ENCODE peak calls at places on chromosomes 13 and 19, in four cellular contexts. Q, H, N and L are unnamed samples.

GRCh38 chr19:16458391-16459128 is 13.2 kb downstream of the EPS15L1 start:
- DNase-seq in Q (no peak), H (no peak), N (no peak), L (no peak)

GRCh38 chr13:66099825-66100224 is 1130.3 kb downstream of the PCDH9 start:
- DNase-seq in Q (no peak), H (no peak), N (no peak), L (no peak)

GRCh38 chr19:10006335-10006708 is 4.0 kb downstream of the COL5A3 start:
- DNase-seq in Q (peak; percentile 70), H (no peak), N (peak; percentile 25), L (no peak)

GRCh38 chr13:112690242-112690943 is 555 bp downstream of the ATP11A start:
- DNase-seq in Q (peak; percentile 43), H (no peak), N (no peak), L (no peak)

GRCh38 chr19:2476451-2477140 is 669 bp downstream of the GADD45B start:
- DNase-seq in Q (peak; percentile 54), H (no peak), N (no peak), L (no peak)

GRCh38 chr19:45142728-45143115 is 18.1 kb downstream of the NKPD1 start:
- DNase-seq in Q (no peak), H (no peak), N (no peak), L (no peak)

GRCh38 chr13:114043421-114044053 is 69.7 kb upstream of the C13orf46 start:
- DNase-seq in Q (peak; percentile 66), H (no peak), N (peak; percentile 74), L (no peak)

GRCh38 chr13:19864339-19865309 is 1.2 kb upstream of the ZMYM5 start:
- DNase-seq in Q (peak; percentile 76), H (no peak), N (peak; percentile 59), L (peak; percentile 72)

GRCh38 chr19:45779231-45780145 is 2.8 kb downstream of the DMPK start:
- DNase-seq in Q (peak; percentile 76), H (peak; percentile 70), N (peak; percentile 91), L (peak; percentile 81)

GRCh38 chr19:4338441-4339350 is at the start of gene STAP2:
- DNase-seq in Q (no peak), H (no peak), N (peak; percentile 77), L (no peak)

GRCh38 chr19:15769586-15769985 is 17.9 kb upstream of the OR10H5 start:
- DNase-seq in Q (no peak), H (no peak), N (no peak), L (no peak)

GRCh38 chr13:30486230-30487074 is 20.7 kb upstream of the HMGB1 start:
- DNase-seq in Q (no peak), H (no peak), N (peak; percentile 87), L (no peak)

GRCh38 chr13:41780736-41781708 is 179.9 kb downstream of the VWA8 start:
- DNase-seq in Q (peak; percentile 11), H (no peak), N (peak; percentile 37), L (no peak)

GRCh38 chr19:13150919-13151604 is 851 bp downstream of the IER2 start:
- DNase-seq in Q (peak; percentile 53), H (no peak), N (peak; percentile 48), L (peak; percentile 58)

GRCh38 chr13:32179708-32180107 is 135.5 kb downstream of the ZAR1L start:
- DNase-seq in Q (no peak), H (no peak), N (no peak), L (no peak)

GRCh38 chr13:110127986-110128511 is 178.9 kb downstream of the COL4A1 start:
- DNase-seq in Q (no peak), H (no peak), N (no peak), L (no peak)

GRCh38 chr19:10517760-10518443 is 655 bp upstream of the S1PR5 start:
- DNase-seq in Q (peak; percentile 27), H (no peak), N (peak; percentile 27), L (peak; percentile 27)

DNA sequence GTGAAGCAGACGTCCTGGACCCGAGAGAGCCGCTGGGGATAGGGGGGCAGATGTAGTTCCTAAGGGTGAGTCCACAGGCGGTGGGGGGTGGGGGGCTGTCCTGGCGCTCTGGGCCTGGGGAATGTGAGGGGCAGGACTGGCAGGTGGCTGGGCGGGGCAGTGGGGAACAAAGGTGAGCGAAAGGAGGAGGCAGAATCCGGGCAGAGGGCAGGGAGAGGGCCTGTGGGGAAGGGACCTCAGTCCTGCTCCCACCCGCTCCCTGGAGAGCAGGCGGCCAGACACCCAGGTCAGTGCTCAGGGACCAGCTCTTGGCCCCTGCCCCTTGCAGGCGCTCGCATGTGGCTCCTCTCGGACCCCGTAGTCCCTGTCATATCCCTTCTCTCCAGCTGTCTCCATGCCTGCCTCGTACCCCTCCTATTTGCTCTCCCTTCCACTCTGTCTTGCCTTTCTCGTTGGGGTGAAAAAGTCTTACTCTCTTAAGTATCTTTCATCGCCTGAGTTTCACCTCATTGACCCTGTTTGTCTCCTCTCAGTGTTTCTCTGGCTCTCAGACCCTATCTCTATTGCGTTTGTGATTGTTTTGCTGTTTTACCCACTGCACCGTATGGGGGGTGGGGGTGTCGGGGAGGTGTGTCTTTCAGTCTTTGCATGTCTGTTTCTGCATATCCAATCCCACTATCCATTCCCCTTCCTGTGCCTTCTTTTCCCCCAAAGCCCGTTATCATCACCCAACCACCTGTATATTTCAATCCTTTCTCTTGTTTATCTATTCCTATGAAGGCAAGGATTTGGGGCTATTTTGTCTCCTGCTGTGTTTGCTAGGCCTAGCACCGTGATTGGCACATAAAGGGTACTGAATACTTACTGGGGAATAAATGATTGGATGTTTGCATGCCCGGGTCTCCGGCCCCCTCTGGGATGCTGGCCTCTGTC is 5.8 kb downstream of the SPHK2 start:
- DNase-seq in Q (no peak), H (no peak), N (no peak), L (no peak)
- H3K4me3 ChIP-seq in Q (peak overlapping the region; percentile 36), H (peak overlapping the region; percentile 82), N (peak overlapping the region; percentile 65), L (peak overlapping the region; percentile 36)

GRCh38 chr13:91647361-91647970 is 249.0 kb downstream of the GPC5 start:
- DNase-seq in Q (peak; percentile 14), H (no peak), N (no peak), L (no peak)
- TF ChIP-seq CTCF in Q (peak; percentile 24), H (no peak), N (no peak), L (no peak)

DNA sequence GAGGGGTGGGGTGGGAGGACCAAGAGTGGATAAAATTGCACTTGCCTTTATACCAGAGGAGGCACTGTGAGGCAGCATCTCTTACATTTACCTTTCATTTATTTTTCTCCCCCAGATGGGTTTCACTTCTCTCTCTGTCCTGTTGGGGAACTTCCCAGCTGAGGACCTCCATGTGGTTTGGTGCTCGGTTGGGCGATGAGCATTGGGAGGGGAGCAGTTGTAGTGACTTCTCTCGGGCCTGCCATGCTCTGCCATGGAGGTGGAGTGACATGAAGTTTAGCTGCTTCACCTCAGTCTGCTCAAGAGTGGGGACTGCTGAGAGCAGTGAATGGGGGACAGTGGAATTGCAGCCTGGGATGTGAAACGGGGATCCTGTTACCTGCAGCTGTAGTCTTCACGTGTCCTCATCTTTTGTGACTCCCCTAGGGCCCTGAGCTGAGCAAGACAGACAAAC is 23.1 kb upstream of the CXCL17 start:
- DNase-seq in Q (no peak), H (no peak), N (no peak), L (no peak)
- H3K4me1 ChIP-seq in Q (peaks cover 27% of the 10 kb centered on the region), H (no peaks in the 10 kb centered on the region), N (no peaks in the 10 kb centered on the region), L (no peaks in the 10 kb centered on the region)

GRCh38 chr13:36673838-36674326 is at the start of gene SERTM1:
- DNase-seq in Q (no peak), H (no peak), N (no peak), L (no peak)
- H3K4me3 ChIP-seq in Q (peak within 1 kb of the TSS; percentile 34), H (no peak within 1 kb of the TSS), N (peak within 1 kb of the TSS; percentile 63), L (no peak within 1 kb of the TSS)

GRCh38 chr13:107721436-107721835 is 493.9 kb downstream of the LIG4 start:
- DNase-seq in Q (no peak), H (no peak), N (no peak), L (no peak)
- TF ChIP-seq CTCF in Q (no peak), H (no peak), N (no peak), L (no peak)

GRCh38 chr13:51590231-51590630 is 6.0 kb downstream of the WDFY2 start:
- DNase-seq in Q (no peak), H (no peak), N (no peak), L (no peak)
- H3K4me1 ChIP-seq in Q (peaks cover 57% of the 10 kb centered on the region), H (peaks cover 22% of the 10 kb centered on the region), N (peaks cover 15% of the 10 kb centered on the region), L (peaks cover 10% of the 10 kb centered on the region)

DNA sequence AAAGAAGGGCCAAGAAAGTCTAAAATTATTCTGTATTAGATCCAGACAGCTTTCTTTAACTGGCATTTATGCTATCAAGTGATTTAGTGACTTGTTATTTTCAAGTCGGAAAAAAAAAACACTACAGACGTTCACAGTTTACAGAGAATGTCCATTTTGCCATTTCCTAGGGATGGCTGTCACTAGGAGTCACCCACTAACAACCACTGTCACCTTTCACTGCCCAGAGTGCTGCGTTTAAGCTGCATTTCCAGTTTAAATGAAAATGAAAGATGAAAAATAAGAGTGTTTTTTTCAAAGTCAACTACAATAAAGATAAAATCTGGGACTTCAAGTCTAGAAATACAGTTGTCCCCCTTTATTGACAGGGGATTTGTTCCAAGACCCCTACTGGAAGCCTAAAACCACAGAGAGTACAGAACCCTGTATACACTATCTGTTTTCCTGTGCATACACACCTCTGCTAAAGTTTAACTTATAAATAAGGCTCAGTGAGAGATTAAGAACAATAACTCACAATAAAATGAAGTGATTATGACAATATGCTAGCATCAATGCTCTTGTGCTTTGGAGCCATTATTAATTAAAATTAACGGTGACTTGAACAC is 112.5 kb downstream of the SACS start:
- DNase-seq in Q (no peak), H (no peak), N (no peak), L (no peak)
- H3K4me3 ChIP-seq in Q (peak overlapping the region; percentile 8), H (peak overlapping the region; percentile 60), N (peak overlapping the region; percentile 40), L (no peak overlapping the region)

GRCh38 chr13:43428545-43429287 is 358.1 kb downstream of the ENOX1 start:
- DNase-seq in Q (no peak), H (no peak), N (no peak), L (no peak)

GRCh38 chr13:43431279-43431678 is 355.5 kb downstream of the ENOX1 start:
- DNase-seq in Q (no peak), H (no peak), N (no peak), L (no peak)

GRCh38 chr13:43434185-43434584 is 352.6 kb downstream of the ENOX1 start:
- DNase-seq in Q (peak; percentile 13), H (no peak), N (no peak), L (no peak)

GRCh38 chr13:43432948-43433347 is 353.8 kb downstream of the ENOX1 start:
- DNase-seq in Q (peak; percentile 18), H (no peak), N (no peak), L (no peak)

GRCh38 chr13:43433691-43434121 is 353.1 kb downstream of the ENOX1 start:
- DNase-seq in Q (no peak), H (no peak), N (no peak), L (no peak)
- TF ChIP-seq CTCF in Q (no peak), H (no peak), N (no peak), L (no peak)